ENCODE peak calls at places on chromosomes 6 and 20, in eight cellular contexts. X is nucleus accumbens; B is foreskin fibroblast; Z is breast epithelium; K is activated naive CD4-positive, alpha-beta T cell treated with anti-CD3 and anti-CD28 coated beads, Interleukin-2, amount 50 U/mL, for 16 hours; D is RPMI7951; I is stimulated activated CD8-positive, alpha-beta memory T cell treated with anti-CD3 and anti-CD28 coated beads, Interleukin-7, amount 100 ng/mL, for 1 hour; P is lung. C is an unnamed sample.

GRCh38 chr6:157853902-157854481 is 30.9 kb downstream of the SNX9 start:
- DNase-seq in X (no peak), B (no peak), Z (no peak), K (no peak), D (peak), I (no peak), P (no peak), C (no peak)

GRCh38 chr20:3679749-3680700 is 1.8 kb downstream of the ADAM33 start:
- DNase-seq in X (no peak), B (peak), Z (no peak), K (no peak), D (peak), I (no peak), P (no peak), C (no peak)

GRCh38 chr6:109894181-109894580 is 83.9 kb upstream of the GPR6 start:
- DNase-seq in X (no peak), B (no peak), Z (no peak), K (no peak), D (no peak), I (no peak), P (no peak), C (no peak)

GRCh38 chr6:33731751-33732282 is 14.9 kb downstream of the IP6K3 start:
- DNase-seq in X (no peak), B (no peak), Z (peak), K (no peak), D (no peak), I (no peak), P (no peak), C (no peak)

GRCh38 chr6:130853555-130854183 is 26.5 kb downstream of the SMLR1 start:
- DNase-seq in X (no peak), B (peak), Z (no peak), K (no peak), D (no peak), I (no peak), P (no peak), C (no peak)

GRCh38 chr6:70369332-70369950 is 43.9 kb upstream of the FAM135A start:
- DNase-seq in X (peak), B (peak), Z (no peak), K (peak), D (peak), I (peak), P (peak), C (peak)

GRCh38 chr6:127347188-127347587 is 3.8 kb upstream of the ECHDC1 start:
- DNase-seq in X (no peak), B (no peak), Z (no peak), K (no peak), D (no peak), I (no peak), P (no peak), C (no peak)

GRCh38 chr20:50635676-50636600 is 55.4 kb downstream of the RIPOR3 start:
- DNase-seq in X (no peak), B (no peak), Z (peak), K (peak), D (peak), I (no peak), P (peak), C (no peak)

GRCh38 chr6:11889574-11889973 is 111.0 kb upstream of the ADTRP start:
- DNase-seq in X (no peak), B (no peak), Z (no peak), K (no peak), D (no peak), I (no peak), P (no peak), C (no peak)

GRCh38 chr6:30685977-30686907 is at the start of gene PPP1R18:
- DNase-seq in X (peak), B (peak), Z (peak), K (peak), D (peak), I (peak), P (peak), C (peak)

GRCh38 chr20:3889489-3890409 is 562 bp downstream of the PANK2 start:
- DNase-seq in X (no peak), B (no peak), Z (no peak), K (peak), D (peak), I (no peak), P (peak), C (no peak)

GRCh38 chr6:40399888-40400468 is 187.2 kb downstream of the LRFN2 start:
- DNase-seq in X (no peak), B (no peak), Z (no peak), K (no peak), D (no peak), I (no peak), P (no peak), C (no peak)

GRCh38 chr6:137798261-137798660 is 68.8 kb upstream of the TNFAIP3 start:
- DNase-seq in X (no peak), B (no peak), Z (no peak), K (no peak), D (no peak), I (no peak), P (no peak), C (no peak)

GRCh38 chr20:35134472-35134871 is 12.7 kb downstream of the EDEM2 start:
- DNase-seq in X (no peak), B (no peak), Z (no peak), K (no peak), D (no peak), I (no peak), P (no peak), C (no peak)

GRCh38 chr6:53527249-53527765 is 17.6 kb downstream of the GCLC start:
- DNase-seq in X (no peak), B (no peak), Z (no peak), K (no peak), D (no peak), I (no peak), P (no peak), C (no peak)

GRCh38 chr6:3876866-3877265 is 27.7 kb downstream of the FAM50B start:
- DNase-seq in X (no peak), B (peak), Z (no peak), K (no peak), D (no peak), I (no peak), P (no peak), C (no peak)

GRCh38 chr6:30688569-30688968 is 2.1 kb upstream of the PPP1R18 start:
- DNase-seq in X (no peak), B (no peak), Z (no peak), K (no peak), D (no peak), I (no peak), P (no peak), C (no peak)

GRCh38 chr6:11711994-11712698 is 66.5 kb downstream of the ADTRP start:
- DNase-seq in X (no peak), B (no peak), Z (no peak), K (peak), D (no peak), I (no peak), P (no peak), C (no peak)

GRCh38 chr6:159615923-159616322 is 77.1 kb downstream of the SOD2 start:
- DNase-seq in X (no peak), B (no peak), Z (no peak), K (no peak), D (no peak), I (no peak), P (no peak), C (no peak)

GRCh38 chr6:36605560-36606391 is 11.6 kb downstream of the SRSF3 start:
- DNase-seq in X (no peak), B (no peak), Z (no peak), K (no peak), D (no peak), I (no peak), P (no peak), C (no peak)

GRCh38 chr6:151051164-151051563 is 185.7 kb downstream of the MTHFD1L start:
- DNase-seq in X (no peak), B (no peak), Z (no peak), K (no peak), D (no peak), I (no peak), P (no peak), C (no peak)

GRCh38 chr6:154157082-154157481 is 118.0 kb downstream of the OPRM1 start:
- DNase-seq in X (no peak), B (no peak), Z (no peak), K (peak), D (no peak), I (no peak), P (no peak), C (no peak)

GRCh38 chr20:10783660-10784336 is 110.0 kb upstream of the JAG1 start:
- DNase-seq in X (no peak), B (no peak), Z (no peak), K (no peak), D (peak), I (no peak), P (no peak), C (no peak)

GRCh38 chr6:167311286-167311685 is 13.6 kb upstream of the TTLL2 start:
- DNase-seq in X (no peak), B (no peak), Z (no peak), K (no peak), D (no peak), I (no peak), P (no peak), C (no peak)

GRCh38 chr6:82878812-82879211 is 186.8 kb downstream of the UBE3D start:
- DNase-seq in X (no peak), B (peak), Z (no peak), K (no peak), D (peak), I (no peak), P (no peak), C (no peak)

GRCh38 chr6:39003072-39003471 is 45.5 kb upstream of the GLP1R start:
- DNase-seq in X (no peak), B (no peak), Z (no peak), K (no peak), D (no peak), I (no peak), P (no peak), C (no peak)

GRCh38 chr20:3222635-3223600 is 13.6 kb downstream of the ITPA start:
- DNase-seq in X (no peak), B (no peak), Z (peak), K (peak), D (no peak), I (no peak), P (no peak), C (no peak)

GRCh38 chr6:33279257-33279695 is 2.4 kb downstream of the B3GALT4 start:
- DNase-seq in X (no peak), B (no peak), Z (no peak), K (no peak), D (no peak), I (no peak), P (no peak), C (no peak)

GRCh38 chr20:59253779-59254319 is 46.6 kb upstream of the EDN3 start:
- DNase-seq in X (no peak), B (no peak), Z (no peak), K (peak), D (peak), I (no peak), P (no peak), C (no peak)

GRCh38 chr6:108947114-108947854 is 99.1 kb downstream of the ARMC2 start:
- DNase-seq in X (no peak), B (peak), Z (no peak), K (no peak), D (peak), I (no peak), P (no peak), C (no peak)

GRCh38 chr20:17229256-17229655 is 2.4 kb downstream of the PCSK2 start:
- DNase-seq in X (no peak), B (no peak), Z (no peak), K (no peak), D (no peak), I (no peak), P (no peak), C (no peak)

C was measured in activated CD8-positive, alpha-beta memory T cell treated with anti-CD3 and anti-CD28 coated beads for 4 hours.